ENCODE peak calls at places on chromosomes 4 and X, in five cellular contexts. One of them, this sample, is unnamed.

GRCh38 chr4:7295917-7296660 is 103.8 kb downstream of the SORCS2 start:
- DNase-seq in vagina: no peak
- DNase-seq in NCI-H2081: no peak
- DNase-seq in hepatic stellate cell: peak
- DNase-seq in activated CD4-positive, alpha-beta memory T cell treated with anti-CD3 and anti-CD28 coated beads for 36 hours: peak
- DNase-seq in this sample: peak

GRCh38 chr4:81052119-81053068 is 21.9 kb downstream of the BMP3 start:
- DNase-seq in hepatic stellate cell: no peak
- DNase-seq in NCI-H2081: peak
- DNase-seq in activated CD4-positive, alpha-beta memory T cell treated with anti-CD3 and anti-CD28 coated beads for 36 hours: peak
- DNase-seq in vagina: no peak
- DNase-seq in this sample: peak

GRCh38 chrX:108332281-108332680 is 105.9 kb downstream of the COL4A6 start:
- DNase-seq in hepatic stellate cell: no peak
- DNase-seq in activated CD4-positive, alpha-beta memory T cell treated with anti-CD3 and anti-CD28 coated beads for 36 hours: no peak
- DNase-seq in vagina: no peak
- DNase-seq in NCI-H2081: no peak
- DNase-seq in this sample: no peak

GRCh38 chr4:5133201-5133600 is 81.9 kb downstream of the STK32B start:
- DNase-seq in activated CD4-positive, alpha-beta memory T cell treated with anti-CD3 and anti-CD28 coated beads for 36 hours: no peak
- DNase-seq in NCI-H2081: no peak
- DNase-seq in hepatic stellate cell: no peak
- DNase-seq in vagina: no peak
- DNase-seq in this sample: no peak

GRCh38 chrX:82451725-82452124 is 1056.4 kb upstream of the POU3F4 start:
- DNase-seq in activated CD4-positive, alpha-beta memory T cell treated with anti-CD3 and anti-CD28 coated beads for 36 hours: no peak
- DNase-seq in hepatic stellate cell: no peak
- DNase-seq in NCI-H2081: no peak
- DNase-seq in vagina: no peak
- DNase-seq in this sample: no peak

GRCh38 chrX:46582325-46582724 is 8.8 kb downstream of the CHST7 start:
- DNase-seq in activated CD4-positive, alpha-beta memory T cell treated with anti-CD3 and anti-CD28 coated beads for 36 hours: no peak
- DNase-seq in NCI-H2081: no peak
- DNase-seq in hepatic stellate cell: peak
- DNase-seq in vagina: no peak
- DNase-seq in this sample: peak

GRCh38 chrX:72713130-72713529 is 976 bp downstream of the PHKA1 start:
- DNase-seq in NCI-H2081: no peak
- DNase-seq in activated CD4-positive, alpha-beta memory T cell treated with anti-CD3 and anti-CD28 coated beads for 36 hours: no peak
- DNase-seq in hepatic stellate cell: no peak
- DNase-seq in vagina: no peak
- DNase-seq in this sample: no peak

GRCh38 chr4:128707864-128708263 is 101.6 kb upstream of the JADE1 start:
- DNase-seq in activated CD4-positive, alpha-beta memory T cell treated with anti-CD3 and anti-CD28 coated beads for 36 hours: no peak
- DNase-seq in vagina: no peak
- DNase-seq in NCI-H2081: no peak
- DNase-seq in hepatic stellate cell: no peak
- DNase-seq in this sample: no peak

GRCh38 chrX:69362354-69362753 is 141.8 kb upstream of the NALF2 start:
- DNase-seq in activated CD4-positive, alpha-beta memory T cell treated with anti-CD3 and anti-CD28 coated beads for 36 hours: no peak
- DNase-seq in hepatic stellate cell: no peak
- DNase-seq in vagina: no peak
- DNase-seq in NCI-H2081: no peak
- DNase-seq in this sample: no peak

GRCh38 chr4:122604146-122604545 is 16.7 kb downstream of the IL21 start:
- DNase-seq in hepatic stellate cell: no peak
- DNase-seq in vagina: no peak
- DNase-seq in NCI-H2081: no peak
- DNase-seq in activated CD4-positive, alpha-beta memory T cell treated with anti-CD3 and anti-CD28 coated beads for 36 hours: no peak
- DNase-seq in this sample: no peak